ENCODE peak calls at places on chromosomes 7 and 10, in nine cellular contexts. S is IMR-90, V is adrenal gland, A is ovary, R is transverse colon, G is HCT116, L is esophagus muscularis mucosa, F is body of pancreas, I is vagina. J is an unnamed sample. For H3K36me3, the result is how much of the 10 kb centered on the place peaks cover.

GRCh38 chr7:77426521-77427051 is 10.4 kb upstream of the GSAP start:
- DNase-seq in A (no peak), I (no peak), L (no peak), F (no peak), R (no peak), S (peak), G (no peak), V (no peak), J (no peak)

GRCh38 chr7:67045496-67045995 is 48.9 kb downstream of the TYW1 start:
- DNase-seq in A (no peak), L (no peak), F (no peak), R (no peak), V (no peak), S (no peak), I (no peak), G (no peak), J (no peak)

GRCh38 chr7:16421333-16422099 is at the start of gene CRPPA:
- DNase-seq in V (peak), A (peak), I (no peak), S (peak), R (peak), F (peak), L (no peak), G (no peak), J (peak)

GRCh38 chr10:24814568-24815313 is 91.1 kb upstream of the ARHGAP21 start:
- DNase-seq in L (no peak), G (peak), F (no peak), I (no peak), V (peak), S (peak), R (no peak), A (no peak), J (no peak)

GRCh38 chr7:65441010-65441409 is 67.4 kb downstream of the ZNF92 start:
- DNase-seq in V (no peak), G (no peak), A (no peak), I (no peak), L (no peak), R (no peak), S (peak), F (no peak), J (no peak)

GRCh38 chr7:30166155-30166840 is 31.5 kb downstream of the MTURN start:
- DNase-seq in R (peak), S (no peak), V (no peak), I (no peak), G (no peak), A (no peak), L (no peak), F (no peak), J (no peak)

GRCh38 chr7:87106974-87107612 is 45.2 kb upstream of the DMTF1 start:
- DNase-seq in I (no peak), G (no peak), R (no peak), F (no peak), A (no peak), V (no peak), L (no peak), S (no peak), J (no peak)

GRCh38 chr7:90726120-90726519 is 130.0 kb downstream of the CDK14 start:
- DNase-seq in F (no peak), L (no peak), R (no peak), V (no peak), S (peak), A (no peak), I (no peak), G (no peak), J (no peak)

GRCh38 chr7:48251766-48252165 is 80.5 kb downstream of the ABCA13 start:
- DNase-seq in A (no peak), G (no peak), F (no peak), I (no peak), S (peak), L (no peak), R (no peak), V (no peak), J (no peak)
- H3K27ac ChIP-seq in A (no peak), G (no peak), F (no peak), I (no peak), S (no peak), L (no peak), R (no peak), V (no peak), J (no peak)

GRCh38 chr10:88880287-88881094 is 446 bp downstream of the STAMBPL1 start:
- DNase-seq in S (peak), L (peak), V (peak), F (peak), G (peak), I (peak), R (peak), A (peak), J (peak)
- TF ChIP-seq POLR2A in S (peak), L (peak), V (peak), F (peak), G (peak), I (no peak), R (peak), A (peak), J (peak)

GRCh38 chr10:93512565-93512964 is 16.2 kb downstream of the CEP55 start:
- DNase-seq in V (no peak), A (no peak), L (no peak), F (no peak), R (no peak), G (no peak), I (no peak), S (peak), J (no peak)
- H3K36me3 ChIP-seq in V (under half), A (under half), L (under half), F (under half), R (under half), G (under half), I (under half), S (under half), J (under half)

GRCh38 chr7:156220701-156221100 is 408.4 kb upstream of the SHH start:
- DNase-seq in G (no peak), V (no peak), L (no peak), F (no peak), S (no peak), A (no peak), I (no peak), R (no peak), J (no peak)

GRCh38 chr7:156219307-156220077 is 407.2 kb upstream of the SHH start:
- DNase-seq in R (no peak), L (peak), S (no peak), I (peak), V (no peak), G (no peak), F (no peak), A (no peak), J (no peak)

GRCh38 chr7:156222151-156222550 is 409.9 kb upstream of the SHH start:
- DNase-seq in F (no peak), R (no peak), V (no peak), S (no peak), G (no peak), I (peak), A (no peak), L (peak), J (no peak)

GRCh38 chr7:156218544-156219306 is 406.5 kb upstream of the SHH start:
- DNase-seq in S (no peak), G (no peak), F (no peak), V (no peak), L (no peak), A (no peak), I (peak), R (no peak), J (no peak)

DNA sequence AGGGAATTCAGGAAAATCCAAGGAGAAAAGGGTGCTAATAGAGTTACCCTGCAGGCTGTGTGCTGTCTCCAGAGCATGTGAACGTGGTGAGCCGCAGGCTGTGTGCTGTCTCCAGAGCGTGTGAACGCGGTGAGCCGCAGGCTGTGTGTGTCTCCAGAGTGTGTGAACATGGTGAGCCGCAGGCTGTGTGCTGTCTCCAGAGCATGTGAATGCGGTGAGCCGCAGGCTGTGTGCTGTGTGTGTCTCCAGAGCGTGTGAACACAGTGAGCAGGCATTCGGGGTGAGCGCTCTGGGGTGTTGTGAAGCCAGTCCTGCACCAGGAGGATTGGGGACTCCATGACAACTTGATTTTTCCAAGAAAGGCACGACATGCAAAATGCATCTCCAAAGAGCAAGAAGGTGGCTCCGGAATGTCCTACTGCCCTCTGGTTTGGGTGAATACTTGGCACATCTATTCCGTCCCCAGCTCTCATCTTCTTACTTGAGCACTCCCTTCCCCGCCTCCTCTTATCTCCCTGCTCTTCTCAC is 407.9 kb upstream of the SHH start:
- DNase-seq in S (no peak), G (no peak), A (no peak), R (no peak), V (no peak), F (no peak), I (peak), L (peak), J (no peak)
- H3K27ac ChIP-seq in S (no peak), G (no peak), A (no peak), R (no peak), V (no peak), F (no peak), I (no peak), L (no peak), J (no peak)

GRCh38 chr10:8065651-8066050 is 11.2 kb downstream of the GATA3 start:
- DNase-seq in V (no peak), I (no peak), A (no peak), F (no peak), L (no peak), R (no peak), G (no peak), S (no peak), J (no peak)
- TF ChIP-seq POLR2A in V (no peak), I (no peak), A (no peak), F (no peak), L (no peak), R (no peak), G (no peak), S (no peak), J (no peak)

GRCh38 chr7:2649991-2650390 is 18.2 kb downstream of the TTYH3 start:
- DNase-seq in S (no peak), G (no peak), F (no peak), V (no peak), A (no peak), R (no peak), I (no peak), L (no peak), J (no peak)
- H3K36me3 ChIP-seq in S (half or more), G (under half), F (under half), V (under half), A (under half), R (under half), I (under half), L (half or more), J (half or more)

GRCh38 chr7:6128205-6128604 is 97.0 kb downstream of the ANKRD61 start:
- DNase-seq in A (no peak), I (no peak), S (peak), G (no peak), L (no peak), V (no peak), F (no peak), R (no peak), J (no peak)
- H3K27ac ChIP-seq in A (no peak), I (no peak), S (no peak), G (no peak), L (no peak), V (no peak), F (no peak), R (no peak), J (no peak)